ENCODE peak calls at places on chromosomes 4 and X, in ten cellular contexts. X is neural crest cell; E is nephron progenitor cell; W is tibial nerve; T is KBM-7; N is cerebellum; U is effector CD8-positive, alpha-beta T cell; L is lower leg skin; P is ACHN; Y is left colon. R is an unnamed sample.

GRCh38 chr4:99848576-99848975 is 31.9 kb downstream of the DAPP1 start:
- DNase-seq in W (no peak), T (no peak), X (no peak), U (no peak), N (no peak), E (no peak), P (no peak), L (no peak), Y (no peak), R (no peak)

GRCh38 chr4:146049802-146050201 is 111.2 kb upstream of the ZNF827 start:
- DNase-seq in N (no peak), L (no peak), P (no peak), U (no peak), T (no peak), W (no peak), X (no peak), E (no peak), Y (no peak), R (no peak)

GRCh38 chr4:6917445-6918241 is 8.0 kb downstream of the TBC1D14 start:
- DNase-seq in P (no peak), X (no peak), L (peak), E (peak), U (peak), N (no peak), W (peak), T (peak), Y (peak), R (peak)

GRCh38 chr4:141576585-141577110 is 59.7 kb upstream of the IL15 start:
- DNase-seq in E (no peak), P (no peak), X (no peak), W (no peak), L (no peak), N (no peak), U (no peak), Y (no peak), T (no peak), R (no peak)

GRCh38 chrX:51494409-51494808 is 2.0 kb downstream of the NUDT11 start:
- DNase-seq in T (peak), W (no peak), N (no peak), X (no peak), U (no peak), Y (no peak), L (no peak), E (no peak), P (no peak), R (no peak)

GRCh38 chrX:16786791-16787735 is 797 bp downstream of the TXLNG start:
- DNase-seq in Y (peak), U (peak), T (no peak), N (peak), L (peak), P (peak), W (peak), E (peak), X (no peak), R (peak)

GRCh38 chr4:150308824-150309472 is 230.7 kb downstream of the DCLK2 start:
- DNase-seq in X (no peak), Y (no peak), P (peak), E (no peak), T (no peak), N (no peak), U (no peak), L (no peak), W (no peak), R (no peak)

GRCh38 chr4:173917255-173917960 is 366.1 kb downstream of the FBXO8 start:
- DNase-seq in U (no peak), L (no peak), Y (no peak), T (no peak), W (no peak), N (no peak), E (no peak), X (no peak), P (no peak), R (no peak)